ENCODE peak calls at places on chromosomes 6 and 20, in four cellular contexts. D is HT1080, L is right lobe of liver, F is heart right ventricle. S is an unnamed sample.

GRCh38 chr20:31679357-31680285 is 41.9 kb downstream of the COX4I2 start:
- DNase-seq in F (no peak), L (no peak), D (no peak), S (no peak)

GRCh38 chr6:149028767-149029405 is 282.1 kb downstream of the UST start:
- DNase-seq in D (peak), L (peak), F (no peak), S (peak)

GRCh38 chr6:82954351-82954750 is 111.3 kb downstream of the UBE3D start:
- DNase-seq in L (no peak), D (no peak), F (no peak), S (no peak)

GRCh38 chr6:162313922-162314660 is 413.5 kb downstream of the PRKN start:
- DNase-seq in D (peak), F (no peak), L (no peak), S (no peak)

GRCh38 chr6:27605401-27606342 is 132.8 kb upstream of the ZNF184 start:
- DNase-seq in D (peak), F (no peak), L (no peak), S (peak)

GRCh38 chr6:158002951-158003853 is 21.5 kb downstream of the SYNJ2 start:
- DNase-seq in L (no peak), F (peak), D (peak), S (no peak)

GRCh38 chr20:50379049-50379990 is 130.9 kb upstream of the PTPN1 start:
- DNase-seq in F (peak), L (peak), D (no peak), S (no peak)

GRCh38 chr6:148893073-148893472 is 146.2 kb downstream of the UST start:
- DNase-seq in D (no peak), F (no peak), L (no peak), S (no peak)

GRCh38 chr6:96491926-96492325 is 29.7 kb upstream of the UFL1 start:
- DNase-seq in D (no peak), L (no peak), F (no peak), S (no peak)

GRCh38 chr6:155142902-155143609 is 120.8 kb upstream of the CLDN20 start:
- DNase-seq in D (no peak), L (no peak), F (no peak), S (no peak)

GRCh38 chr20:3677733-3678132 is 4.1 kb downstream of the ADAM33 start:
- DNase-seq in F (peak), D (no peak), L (no peak), S (no peak)

GRCh38 chr6:129577691-129578090 is 132.3 kb downstream of the ARHGAP18 start:
- DNase-seq in F (no peak), L (no peak), D (no peak), S (no peak)

GRCh38 chr6:78523622-78524021 is 343.7 kb upstream of the IRAK1BP1 start:
- DNase-seq in D (no peak), F (no peak), L (no peak), S (no peak)

GRCh38 chr6:158817298-158818007 is 1.7 kb downstream of the EZR start:
- DNase-seq in L (peak), D (peak), F (peak), S (no peak)

GRCh38 chr6:131293472-131293911 is 158.2 kb downstream of the AKAP7 start:
- DNase-seq in L (no peak), F (no peak), D (no peak), S (no peak)

GRCh38 chr6:35686873-35687557 is 1.7 kb downstream of the FKBP5 start:
- DNase-seq in F (no peak), D (no peak), L (no peak), S (no peak)

GRCh38 chr6:106522557-106522956 is 106.7 kb downstream of the RTN4IP1 start:
- DNase-seq in F (no peak), D (no peak), L (no peak), S (no peak)

GRCh38 chr6:167801263-167801662 is 25.4 kb upstream of the AFDN start:
- DNase-seq in F (no peak), L (no peak), D (no peak), S (no peak)

GRCh38 chr6:15602144-15602543 is 60.7 kb downstream of the DTNBP1 start:
- DNase-seq in L (no peak), D (no peak), F (peak), S (no peak)

GRCh38 chr20:48603116-48603818 is 224.5 kb downstream of the PREX1 start:
- DNase-seq in D (no peak), L (peak), F (no peak), S (peak)

GRCh38 chr6:125188037-125188436 is 34.5 kb downstream of the TPD52L1 start:
- DNase-seq in D (no peak), F (no peak), L (no peak), S (no peak)

GRCh38 chr6:13026557-13026956 is 301.8 kb downstream of the TBC1D7 start:
- DNase-seq in F (no peak), D (no peak), L (no peak), S (no peak)

GRCh38 chr6:151063339-151063738 is 176.4 kb upstream of the AKAP12 start:
- DNase-seq in F (no peak), D (peak), L (no peak), S (no peak)

GRCh38 chr6:170020041-170020583 is 268.7 kb downstream of the ERMARD start:
- DNase-seq in D (peak), L (peak), F (no peak), S (no peak)

GRCh38 chr6:88050140-88050818 is 2.6 kb downstream of the SPACA1 start:
- DNase-seq in D (no peak), L (no peak), F (no peak), S (no peak)

GRCh38 chr6:89859744-89860143 is 30.1 kb downstream of the CASP8AP2 start:
- DNase-seq in F (no peak), L (no peak), D (no peak), S (no peak)

GRCh38 chr20:20391115-20391514 is 23.2 kb downstream of the INSM1 start:
- DNase-seq in L (no peak), F (no peak), D (no peak), S (no peak)

GRCh38 chr20:49890651-49891361 is 24.5 kb downstream of the SPATA2 start:
- DNase-seq in L (no peak), D (no peak), F (no peak), S (no peak)

GRCh38 chr6:149867876-149868640 is 3.9 kb upstream of the LRP11 start:
- DNase-seq in F (no peak), L (no peak), D (no peak), S (no peak)

GRCh38 chr6:133948472-133948871 is 4.6 kb upstream of the TBPL1 start:
- DNase-seq in L (no peak), D (no peak), F (no peak), S (no peak)

GRCh38 chr6:121335111-121336008 is 1.1 kb upstream of the TBC1D32 start:
- DNase-seq in L (no peak), F (no peak), D (no peak), S (no peak)

GRCh38 chr20:25285091-25285647 is 37.3 kb downstream of the PYGB start:
- DNase-seq in L (peak), D (no peak), F (no peak), S (no peak)

GRCh38 chr6:11918021-11918738 is 93.9 kb upstream of the HIVEP1 start:
- DNase-seq in L (no peak), F (no peak), D (no peak), S (no peak)

GRCh38 chr6:25703005-25703404 is 51.0 kb downstream of the SCGN start:
- DNase-seq in L (no peak), F (no peak), D (no peak), S (no peak)

GRCh38 chr6:7721654-7722053 is 4.2 kb upstream of the BMP6 start:
- DNase-seq in D (peak), F (no peak), L (no peak), S (no peak)

GRCh38 chr20:14401479-14402138 is 64.2 kb upstream of the FLRT3 start:
- DNase-seq in D (no peak), L (no peak), F (no peak), S (no peak)

GRCh38 chr6:84685983-84686584 is 78.3 kb downstream of the TBX18 start:
- DNase-seq in F (no peak), D (peak), L (no peak), S (no peak)

GRCh38 chr6:107740496-107741190 is 83.5 kb downstream of the SCML4 start:
- DNase-seq in D (no peak), L (no peak), F (no peak), S (no peak)

GRCh38 chr6:70547313-70547712 is 19.4 kb upstream of the SDHAF4 start:
- DNase-seq in D (peak), L (no peak), F (no peak), S (no peak)

GRCh38 chr6:69349776-69350175 is 447.0 kb downstream of the LMBRD1 start:
- DNase-seq in F (peak), L (no peak), D (no peak), S (no peak)